ENCODE peak calls at places on chromosome 6, in six cellular contexts. A is Calu3, E is Peyer's patch, D is cardiac muscle cell, K is WTC11, Y is astrocyte of the cerebellum. U is an unnamed sample.
A peak's percentile ranks its signal among the peaks of the same experiment; 100 is the strongest.

GRCh38 chr6:27250955-27251671 is 3.6 kb downstream of the PRSS16 start:
- DNase-seq in Y (no peak), A (peak; percentile 99), E (peak; percentile 87), D (peak; percentile 63), K (peak; percentile 99), U (no peak)

GRCh38 chr6:168051648-168052047 is 27.4 kb downstream of the FRMD1 start:
- DNase-seq in E (no peak), Y (no peak), K (no peak), D (no peak), A (no peak), U (no peak)

GRCh38 chr6:159004592-159004991 is 4.6 kb upstream of the RSPH3 start:
- DNase-seq in E (no peak), Y (no peak), D (no peak), K (no peak), A (no peak), U (no peak)

GRCh38 chr6:98039876-98040605 is 757.0 kb upstream of the MMS22L start:
- DNase-seq in D (peak; percentile 4), Y (no peak), A (no peak), E (no peak), K (no peak), U (no peak)

GRCh38 chr6:8941578-8941977 is 506.2 kb upstream of the SLC35B3 start:
- DNase-seq in Y (no peak), A (no peak), E (no peak), D (no peak), K (no peak), U (no peak)

GRCh38 chr6:134979142-134979541 is 29.2 kb upstream of the ALDH8A1 start:
- DNase-seq in E (no peak), Y (no peak), K (no peak), A (no peak), D (no peak), U (no peak)

GRCh38 chr6:144265390-144265789 is 19.7 kb upstream of the UTRN start:
- DNase-seq in A (peak; percentile 24), Y (no peak), D (peak; percentile 86), E (no peak), K (peak; percentile 19), U (no peak)

GRCh38 chr6:119587537-119587936 is 238.0 kb upstream of the MAN1A1 start:
- DNase-seq in D (no peak), K (no peak), Y (no peak), A (peak; percentile 28), E (no peak), U (no peak)

GRCh38 chr6:28258877-28259777 is at the start of gene NKAPL:
- DNase-seq in Y (no peak), K (peak; percentile 24), A (no peak), D (peak; percentile 93), E (peak; percentile 53), U (no peak)

GRCh38 chr6:39893286-39893685 is 41.0 kb downstream of the MOCS1 start:
- DNase-seq in A (no peak), K (no peak), D (no peak), Y (no peak), E (no peak), U (no peak)

GRCh38 chr6:1952726-1953360 is 292.6 kb downstream of the GMDS start:
- DNase-seq in D (peak; percentile 88), Y (peak; percentile 94), A (peak; percentile 63), E (no peak), K (no peak), U (no peak)

GRCh38 chr6:141562181-141562800 is 570.4 kb upstream of the GJE1 start:
- DNase-seq in E (no peak), Y (no peak), D (peak; percentile 43), K (peak; percentile 59), A (peak; percentile 21), U (no peak)

GRCh38 chr6:53728570-53729194 is 63.1 kb upstream of the KLHL31 start:
- DNase-seq in D (peak; percentile 58), Y (peak; percentile 24), K (peak; percentile 56), E (peak; percentile 37), A (peak; percentile 78), U (no peak)

GRCh38 chr6:132333639-132334516 is 67.4 kb downstream of the MOXD1 start:
- DNase-seq in D (peak; percentile 90), E (no peak), A (peak; percentile 72), K (no peak), Y (peak; percentile 15), U (no peak)

GRCh38 chr6:37396571-37397185 is 36.3 kb upstream of the CMTR1 start:
- DNase-seq in Y (peak; percentile 34), K (no peak), E (no peak), D (peak; percentile 93), A (no peak), U (no peak)

GRCh38 chr6:144661101-144661806 is 376.1 kb downstream of the UTRN start:
- DNase-seq in Y (no peak), K (no peak), E (no peak), A (peak; percentile 25), D (no peak), U (no peak)

GRCh38 chr6:116847234-116847633 is 18.4 kb upstream of the GPRC6A start:
- DNase-seq in K (no peak), Y (peak; percentile 13), D (peak; percentile 54), A (no peak), E (no peak), U (no peak)

GRCh38 chr6:147080215-147080614 is 124.0 kb upstream of the STXBP5 start:
- DNase-seq in K (no peak), E (no peak), A (no peak), D (no peak), Y (no peak), U (no peak)

GRCh38 chr6:23414204-23414501 is 711.9 kb upstream of the NRSN1 start:
- DNase-seq in Y (peak; percentile 49), E (no peak), K (no peak), D (peak; percentile 81), A (peak; percentile 10), U (no peak)

GRCh38 chr6:135583256-135583758 is 85.8 kb upstream of the AHI1 start:
- DNase-seq in K (no peak), A (no peak), Y (no peak), E (no peak), D (peak; percentile 34), U (no peak)

GRCh38 chr6:106757267-106757666 is 127.9 kb downstream of the QRSL1 start:
- DNase-seq in Y (no peak), K (no peak), D (no peak), E (no peak), A (no peak), U (no peak)

GRCh38 chr6:137222376-137222775 is 3.2 kb upstream of the IFNGR1 start:
- DNase-seq in K (no peak), E (no peak), A (no peak), Y (no peak), D (peak; percentile 57), U (no peak)

GRCh38 chr6:25166955-25167753 is 112.0 kb upstream of the CARMIL1 start:
- DNase-seq in Y (no peak), E (no peak), A (no peak), K (no peak), D (no peak), U (no peak)

GRCh38 chr6:27096834-27097511 is 150.5 kb upstream of the PRSS16 start:
- DNase-seq in D (peak; percentile 70), Y (peak; percentile 9), K (peak; percentile 74), E (no peak), A (peak; percentile 75), U (no peak)

GRCh38 chr6:147910254-147910653 is 401.8 kb downstream of the SAMD5 start:
- DNase-seq in E (no peak), A (no peak), K (no peak), Y (no peak), D (no peak), U (no peak)

GRCh38 chr6:42766163-42766670 is 15.6 kb upstream of the BICRAL start:
- DNase-seq in E (no peak), K (no peak), D (no peak), A (peak; percentile 32), Y (no peak), U (no peak)

DNA sequence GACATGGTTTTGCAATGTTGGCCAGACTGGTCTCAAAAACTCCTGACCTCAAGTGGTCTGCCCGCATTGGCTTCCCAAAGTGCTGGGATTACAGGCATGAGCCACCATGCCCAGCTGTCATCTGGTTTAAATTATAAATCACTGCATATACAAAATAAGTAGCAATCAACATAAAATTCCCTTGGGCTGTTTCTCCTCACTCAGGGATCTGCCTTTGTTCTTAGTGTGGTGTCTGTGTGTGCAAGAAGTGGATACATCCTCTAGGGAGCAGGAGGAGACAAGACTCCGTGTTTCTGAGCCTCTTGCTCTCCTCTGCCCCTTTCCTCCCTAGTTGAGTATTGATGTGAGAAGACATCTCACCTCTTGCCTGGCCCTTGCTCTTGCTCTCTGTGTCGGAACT is 65.2 kb upstream of the ADGRF4 start:
- DNase-seq in E (no peak), D (peak; percentile 20), K (no peak), Y (no peak), A (no peak), U (no peak)
- TF ChIP-seq CTCF in E (no peak), D (no peak), K (no peak), Y (peak; percentile 4), A (no peak), U (no peak)

GRCh38 chr6:31008165-31008564 is 2.1 kb upstream of the MUC22 start:
- DNase-seq in Y (no peak), K (peak; percentile 21), E (no peak), D (no peak), A (peak; percentile 30), U (no peak)
- TF ChIP-seq CTCF in Y (no peak), K (no peak), E (no peak), D (no peak), A (peak; percentile 37), U (no peak)

GRCh38 chr6:130749402-130749801 is 77.8 kb upstream of the SMLR1 start:
- DNase-seq in A (no peak), D (no peak), K (peak; percentile 11), Y (no peak), E (no peak), U (no peak)
- TF ChIP-seq CTCF in A (no peak), D (no peak), K (no peak), Y (no peak), E (no peak), U (no peak)

GRCh38 chr6:156687875-156688549 is 89.2 kb upstream of the ARID1B start:
- DNase-seq in Y (no peak), A (no peak), K (peak; percentile 18), D (peak; percentile 57), E (no peak), U (no peak)

GRCh38 chr6:156689656-156690055 is 87.5 kb upstream of the ARID1B start:
- DNase-seq in D (no peak), Y (no peak), K (no peak), A (no peak), E (no peak), U (no peak)

GRCh38 chr6:156685823-156686428 is 91.3 kb upstream of the ARID1B start:
- DNase-seq in K (no peak), D (no peak), E (no peak), Y (no peak), A (no peak), U (no peak)

GRCh38 chr6:156686940-156687874 is 90.0 kb upstream of the ARID1B start:
- DNase-seq in E (peak; percentile 67), K (peak; percentile 55), Y (peak; percentile 83), D (peak; percentile 91), A (peak; percentile 80), U (peak; percentile 45)

DNA sequence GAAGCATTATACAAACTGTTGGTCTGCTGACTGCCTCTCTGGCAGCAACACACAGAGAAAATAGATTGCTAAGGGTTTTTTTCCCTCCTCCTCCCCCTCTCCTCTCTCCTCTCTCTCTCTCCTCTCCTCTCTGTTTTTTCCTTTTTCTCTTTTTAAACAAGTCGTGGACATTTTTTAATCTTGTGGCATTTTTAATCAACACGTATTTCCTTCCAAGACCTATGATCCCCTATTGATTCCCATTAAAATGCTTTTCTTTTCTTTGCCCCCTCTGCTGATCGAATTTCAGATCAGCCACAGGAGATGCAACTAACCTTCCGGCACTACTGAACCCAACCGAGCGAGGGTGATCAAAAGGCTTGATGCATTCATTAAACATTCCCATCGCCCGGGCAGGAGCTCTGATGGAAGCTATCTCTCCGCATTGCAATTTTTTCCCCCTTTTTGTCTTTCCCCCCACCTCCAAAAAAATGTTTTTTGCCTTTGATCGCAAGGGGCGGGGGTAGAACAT is 90.7 kb upstream of the ARID1B start:
- DNase-seq in E (peak; percentile 48), A (peak; percentile 41), Y (peak; percentile 27), K (peak; percentile 41), D (peak; percentile 67), U (no peak)
- TF ChIP-seq CTCF in E (peak; percentile 68), A (no peak), Y (peak; percentile 46), K (no peak), D (peak; percentile 31), U (no peak)